ENCODE peak calls at places on chromosomes 16 and 17, in ten cellular contexts. Y is body of pancreas, R is neural progenitor cell, I is IMR-90, Z is heart right ventricle, N is PC-3, D is AG04450, H is osteoblast, E is testis, W is hepatocyte. U is an unnamed sample.
A peak's percentile ranks its signal among the peaks of the same experiment; 100 is the strongest.

GRCh38 chr17:30970757-30971567 is at the start of gene RNF135:
- DNase-seq in H (peak; percentile 99), Z (peak; percentile 91), W (peak; percentile 89), R (peak; percentile 87), I (peak; percentile 82), D (peak; percentile 59), Y (peak; percentile 80), E (peak; percentile 90), N (peak; percentile 71), U (peak; percentile 14)

GRCh38 chr16:76335187-76335974 is 58.2 kb downstream of the CNTNAP4 start:
- DNase-seq in I (no peak), R (peak; percentile 44), E (no peak), N (no peak), Z (no peak), W (no peak), D (no peak), Y (no peak), H (no peak), U (no peak)

GRCh38 chr17:58344791-58345157 is 7.2 kb downstream of the SUPT4H1 start:
- DNase-seq in R (no peak), W (no peak), I (no peak), D (no peak), Y (no peak), H (no peak), N (no peak), E (no peak), Z (no peak), U (peak; percentile 70)

GRCh38 chr17:35907691-35908090 is 22.9 kb downstream of the RDM1 start:
- DNase-seq in W (no peak), N (no peak), E (no peak), H (no peak), Z (no peak), D (no peak), I (no peak), R (no peak), Y (no peak), U (no peak)

GRCh38 chr17:28426081-28426519 is 20.1 kb upstream of the SLC46A1 start:
- DNase-seq in Z (no peak), H (no peak), N (peak; percentile 20), Y (no peak), R (peak; percentile 54), I (no peak), E (no peak), D (no peak), W (no peak), U (no peak)

GRCh38 chr16:24737391-24737871 is 8.0 kb downstream of the TNRC6A start:
- DNase-seq in W (no peak), I (peak; percentile 70), Y (no peak), D (no peak), Z (no peak), R (no peak), E (no peak), H (peak; percentile 65), N (peak; percentile 41), U (no peak)

GRCh38 chr16:50368410-50369132 is at the start of gene BRD7:
- DNase-seq in Z (peak; percentile 41), E (peak; percentile 67), R (peak; percentile 91), Y (peak; percentile 67), I (peak; percentile 37), H (peak; percentile 98), W (peak; percentile 91), N (peak; percentile 56), D (no peak), U (peak; percentile 78)

GRCh38 chr16:73232555-73233422 is 184.9 kb upstream of the ZFHX3 start:
- DNase-seq in E (peak; percentile 26), N (peak; percentile 7), I (peak; percentile 100), Z (peak; percentile 41), Y (peak; percentile 50), D (peak; percentile 97), R (no peak), H (peak; percentile 66), W (peak; percentile 82), U (no peak)

GRCh38 chr17:44775838-44776621 is 17.2 kb downstream of the ADAM11 start:
- DNase-seq in R (no peak), D (no peak), Z (no peak), W (peak; percentile 99), N (no peak), E (peak; percentile 38), H (peak; percentile 86), I (no peak), Y (peak; percentile 51), U (no peak)
- TF ChIP-seq CTCF in R (no peak), D (no peak), Z (no peak), W (no peak), N (no peak), E (no peak), H (no peak), I (no peak), Y (no peak), U (no peak)

DNA sequence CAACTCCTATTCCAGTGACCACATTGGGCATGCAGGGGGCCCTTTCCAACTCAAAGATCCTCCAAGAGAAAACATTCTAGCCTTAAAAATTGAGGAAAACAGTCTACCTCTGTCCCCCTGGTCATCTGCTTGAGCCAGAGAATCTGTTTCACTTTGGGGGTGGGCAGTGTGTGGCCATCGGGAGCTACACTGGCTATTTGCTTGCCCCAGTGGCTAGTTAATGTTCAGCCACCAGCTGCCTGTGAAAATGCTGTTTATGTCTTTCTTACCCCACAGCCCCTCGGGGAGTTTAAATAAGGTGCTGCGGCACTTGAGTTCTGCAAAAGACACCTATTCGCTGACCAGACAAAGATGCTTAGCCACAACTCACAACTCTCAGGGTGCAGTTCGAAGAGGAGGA is 43.4 kb downstream of the GNAO1 start:
- DNase-seq in R (no peak), H (no peak), I (no peak), W (no peak), E (no peak), N (no peak), D (no peak), Y (no peak), Z (no peak), U (no peak)
- H3K27ac ChIP-seq in R (no peak overlapping the region), H (no peak overlapping the region), I (no peak overlapping the region), W (no peak overlapping the region), E (no peak overlapping the region), N (no peak overlapping the region), D (no peak overlapping the region), Y (no peak overlapping the region), Z (no peak overlapping the region), U (no peak overlapping the region)

DNA sequence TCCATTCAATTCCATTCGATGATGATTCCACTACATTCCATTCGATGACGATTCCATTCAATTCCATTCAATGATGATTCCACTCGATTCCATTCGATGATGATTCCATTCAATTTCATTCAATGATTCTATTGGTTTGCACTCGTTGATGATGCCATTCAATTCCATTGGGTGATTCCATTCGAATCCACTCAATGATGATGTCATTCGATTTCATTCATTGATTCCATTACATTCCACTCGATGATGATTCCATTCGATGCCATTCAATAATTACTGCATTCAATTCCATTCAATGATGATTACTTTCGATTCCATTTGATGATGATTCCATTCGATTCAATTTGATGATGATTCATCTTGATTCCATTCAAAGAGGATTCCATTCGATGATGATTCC is 1299.4 kb downstream of the TP53TG3F start:
- DNase-seq in R (no peak), D (no peak), N (no peak), I (no peak), Z (no peak), Y (no peak), H (no peak), E (no peak), W (no peak), U (no peak)
- H3K9me3 ChIP-seq in R (peaks cover 78% of the 10 kb centered on the region), D (peaks cover 19% of the 10 kb centered on the region), N (peaks cover 25% of the 10 kb centered on the region), I (no peaks in the 10 kb centered on the region), Z (peaks cover 100% of the 10 kb centered on the region), Y (peaks cover 33% of the 10 kb centered on the region), H (peaks cover 14% of the 10 kb centered on the region), E (no peaks in the 10 kb centered on the region), W (peaks cover 9% of the 10 kb centered on the region), U (peaks cover 54% of the 10 kb centered on the region)

GRCh38 chr17:74805543-74805991 is 29.4 kb upstream of the NAT9 start:
- DNase-seq in Y (no peak), R (no peak), I (no peak), E (peak; percentile 20), H (no peak), D (no peak), Z (peak; percentile 53), W (no peak), N (no peak), U (no peak)

GRCh38 chr17:74807376-74807775 is 31.2 kb upstream of the NAT9 start:
- DNase-seq in Z (no peak), E (no peak), N (no peak), W (no peak), R (no peak), H (no peak), D (no peak), I (no peak), Y (no peak), U (no peak)

GRCh38 chr17:74804683-74805082 is 28.5 kb upstream of the NAT9 start:
- DNase-seq in Y (no peak), W (no peak), R (no peak), Z (no peak), E (no peak), D (no peak), N (no peak), H (no peak), I (no peak), U (no peak)

GRCh38 chr17:74807925-74808324 is 31.8 kb upstream of the NAT9 start:
- DNase-seq in E (no peak), H (no peak), R (no peak), W (no peak), Z (no peak), I (peak; percentile 4), N (no peak), D (no peak), Y (no peak), U (no peak)

DNA sequence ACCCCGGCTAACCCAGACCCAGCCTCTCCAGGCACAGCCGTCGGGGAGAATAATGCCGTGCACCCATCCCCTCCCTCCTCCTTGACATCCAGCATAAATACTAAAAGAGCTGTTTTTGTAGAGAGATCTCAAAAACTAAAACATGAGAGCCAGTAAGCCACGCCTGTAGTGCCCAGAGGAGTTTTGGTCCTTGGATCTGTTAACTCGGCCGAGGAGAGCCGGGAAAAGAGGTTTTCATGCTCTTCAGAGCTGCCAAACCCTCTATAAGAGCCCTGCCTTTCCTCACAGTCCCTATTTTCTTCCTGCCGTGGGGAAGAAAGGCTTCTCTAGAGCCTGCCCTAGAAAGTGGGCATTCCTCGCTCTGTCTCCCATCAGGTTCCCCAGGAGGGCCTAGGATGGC is 30.2 kb upstream of the NAT9 start:
- DNase-seq in Z (no peak), D (no peak), Y (no peak), I (no peak), H (no peak), R (no peak), E (no peak), N (no peak), W (no peak), U (no peak)
- TF ChIP-seq CTCF in Z (no peak), D (no peak), Y (no peak), I (no peak), H (no peak), R (no peak), E (no peak), N (no peak), W (no peak), U (no peak)